ENCODE peak calls at places on chromosome 11, in eight cellular contexts. P is NCI-H748 treated with DMSO at 0.1 percent for 48 hours; R is activated B cell treated with CpG ODN at 0.5 μM for 24 hours; W is brain microvascular endothelial cell; U is globus pallidus; L is activated T-cell treated with anti-CD3 and anti-CD28 coated beads, Interleukin-2, amount 50 U/mL, for 72 hours; J is mucosa of descending colon; A is stimulated activated CD8-positive, alpha-beta memory T cell treated with anti-CD3 and anti-CD28 coated beads, Interleukin-12 subunit alpha, Interleukin-12 subunit beta, amount 100 ng/mL, for 4 hours. C is an unnamed sample.

GRCh38 chr11:123308077-123308476 is 113.0 kb upstream of the CLMP start:
- DNase-seq in P (peak), R (no peak), W (no peak), U (no peak), L (no peak), J (no peak), A (no peak), C (no peak)

GRCh38 chr11:129457321-129457720 is 81.7 kb downstream of the BARX2 start:
- DNase-seq in P (peak), R (no peak), W (no peak), U (no peak), L (no peak), J (no peak), A (no peak), C (no peak)

GRCh38 chr11:73538381-73538872 is 59.5 kb downstream of the FAM168A start:
- DNase-seq in P (no peak), R (no peak), W (no peak), U (peak), L (peak), J (no peak), A (no peak), C (peak)

GRCh38 chr11:64969209-64969608 is 2.7 kb downstream of the MAJIN start:
- DNase-seq in P (no peak), R (no peak), W (peak), U (no peak), L (no peak), J (no peak), A (no peak), C (no peak)

GRCh38 chr11:1039481-1040427 is 3.2 kb upstream of the MUC6 start:
- DNase-seq in P (no peak), R (no peak), W (no peak), U (no peak), L (no peak), J (no peak), A (no peak), C (no peak)

GRCh38 chr11:128884703-128885338 is 6.3 kb upstream of the KCNJ5 start:
- DNase-seq in P (peak), R (no peak), W (peak), U (peak), L (peak), J (peak), A (no peak), C (peak)

GRCh38 chr11:131704682-131705081 is 334.3 kb downstream of the NTM start:
- DNase-seq in P (no peak), R (no peak), W (no peak), U (no peak), L (no peak), J (no peak), A (no peak), C (no peak)

GRCh38 chr11:67053896-67054850 is 2.5 kb upstream of the RHOD start:
- DNase-seq in P (peak), R (no peak), W (peak), U (peak), L (peak), J (peak), A (no peak), C (peak)

GRCh38 chr11:130693543-130693942 is 222.7 kb downstream of the SNX19 start:
- DNase-seq in P (no peak), R (no peak), W (no peak), U (no peak), L (no peak), J (no peak), A (no peak), C (no peak)

GRCh38 chr11:128874406-128874805 is 7.3 kb upstream of the KCNJ1 start:
- DNase-seq in P (no peak), R (no peak), W (no peak), U (no peak), L (no peak), J (no peak), A (no peak), C (no peak)

GRCh38 chr11:108895579-108896480 is 231.0 kb downstream of the DDX10 start:
- DNase-seq in P (no peak), R (no peak), W (no peak), U (no peak), L (no peak), J (no peak), A (no peak), C (no peak)

GRCh38 chr11:131041331-131042040 is 125.2 kb upstream of the SNX19 start:
- DNase-seq in P (no peak), R (no peak), W (no peak), U (no peak), L (no peak), J (no peak), A (no peak), C (no peak)

GRCh38 chr11:44894217-44894617 is 56.5 kb downstream of the TP53I11 start:
- DNase-seq in P (peak), R (no peak), W (peak), U (peak), L (peak), J (peak), A (peak), C (peak)

GRCh38 chr11:94309757-94310156 is 5.4 kb downstream of the IZUMO1R start:
- DNase-seq in P (no peak), R (no peak), W (no peak), U (no peak), L (no peak), J (no peak), A (no peak), C (no peak)

GRCh38 chr11:38593649-38594048 is 1995.6 kb upstream of the RAG2 start:
- DNase-seq in P (no peak), R (no peak), W (no peak), U (no peak), L (no peak), J (no peak), A (no peak), C (no peak)

GRCh38 chr11:93807980-93808379 is 23.9 kb downstream of the MED17 start:
- DNase-seq in P (no peak), R (no peak), W (no peak), U (no peak), L (no peak), J (no peak), A (no peak), C (no peak)

GRCh38 chr11:65215441-65216076 is 33.8 kb downstream of the CAPN1 start:
- DNase-seq in P (no peak), R (no peak), W (no peak), U (no peak), L (peak), J (no peak), A (no peak), C (no peak)

GRCh38 chr11:119680899-119681370 is 48.1 kb downstream of the NECTIN1 start:
- DNase-seq in P (no peak), R (no peak), W (no peak), U (peak), L (no peak), J (no peak), A (no peak), C (no peak)

GRCh38 chr11:116917632-116918031 is 80.2 kb upstream of the APOA1 start:
- DNase-seq in P (no peak), R (no peak), W (no peak), U (no peak), L (no peak), J (no peak), A (no peak), C (no peak)

GRCh38 chr11:12460441-12460840 is 83.1 kb downstream of the PARVA start:
- DNase-seq in P (no peak), R (no peak), W (peak), U (no peak), L (no peak), J (no peak), A (no peak), C (no peak)

GRCh38 chr11:3137486-3138177 is 27.5 kb downstream of the OSBPL5 start:
- DNase-seq in P (no peak), R (no peak), W (no peak), U (no peak), L (no peak), J (peak), A (no peak), C (peak)

GRCh38 chr11:119741369-119742262 is 12.6 kb upstream of the NECTIN1 start:
- DNase-seq in P (no peak), R (peak), W (no peak), U (peak), L (peak), J (peak), A (peak), C (peak)

GRCh38 chr11:100789500-100789899 is 102.4 kb downstream of the ARHGAP42 start:
- DNase-seq in P (no peak), R (no peak), W (no peak), U (no peak), L (no peak), J (no peak), A (no peak), C (no peak)

GRCh38 chr11:85423331-85423730 is 203.8 kb downstream of the DLG2 start:
- DNase-seq in P (peak), R (no peak), W (no peak), U (no peak), L (no peak), J (peak), A (no peak), C (no peak)

GRCh38 chr11:119179983-119180382 is 5.3 kb upstream of the NHERF4 start:
- DNase-seq in P (peak), R (no peak), W (no peak), U (no peak), L (no peak), J (no peak), A (no peak), C (no peak)

GRCh38 chr11:75349540-75350116 is 1.8 kb downstream of the ARRB1 start:
- DNase-seq in P (no peak), R (no peak), W (no peak), U (no peak), L (no peak), J (peak), A (no peak), C (no peak)

GRCh38 chr11:19890308-19890707 is 177.7 kb downstream of the NAV2 start:
- DNase-seq in P (no peak), R (no peak), W (peak), U (no peak), L (no peak), J (no peak), A (no peak), C (no peak)

GRCh38 chr11:65432686-65433582 is 10.3 kb downstream of the NEAT1 start:
- DNase-seq in P (peak), R (no peak), W (no peak), U (no peak), L (no peak), J (no peak), A (no peak), C (no peak)

GRCh38 chr11:62336949-62337681 is at the start of gene ASRGL1:
- DNase-seq in P (peak), R (peak), W (peak), U (peak), L (peak), J (peak), A (peak), C (no peak)

GRCh38 chr11:118219244-118219643 is 5.6 kb downstream of the JAML start:
- DNase-seq in P (no peak), R (no peak), W (no peak), U (no peak), L (no peak), J (no peak), A (no peak), C (no peak)

GRCh38 chr11:127471662-127472061 is 471.1 kb upstream of the KIRREL3 start:
- DNase-seq in P (no peak), R (no peak), W (no peak), U (no peak), L (no peak), J (no peak), A (no peak), C (no peak)

GRCh38 chr11:134503104-134503503 is 91.1 kb upstream of the B3GAT1 start:
- DNase-seq in P (no peak), R (no peak), W (no peak), U (no peak), L (no peak), J (no peak), A (no peak), C (no peak)

GRCh38 chr11:113022267-113022666 is 61.0 kb downstream of the NCAM1 start:
- DNase-seq in P (no peak), R (no peak), W (no peak), U (no peak), L (no peak), J (no peak), A (no peak), C (no peak)

GRCh38 chr11:73252577-73253191 is 19.5 kb upstream of the P2RY6 start:
- DNase-seq in P (no peak), R (no peak), W (no peak), U (no peak), L (no peak), J (no peak), A (no peak), C (peak)

GRCh38 chr11:44622190-44622650 is 56.8 kb downstream of the CD82 start:
- DNase-seq in P (no peak), R (no peak), W (no peak), U (no peak), L (no peak), J (no peak), A (no peak), C (no peak)

GRCh38 chr11:95924414-95924760 is 480 bp upstream of the MTMR2 start:
- DNase-seq in P (no peak), R (no peak), W (no peak), U (no peak), L (no peak), J (no peak), A (no peak), C (no peak)

GRCh38 chr11:102733232-102733875 is 8.6 kb upstream of the MMP8 start:
- DNase-seq in P (peak), R (no peak), W (peak), U (peak), L (peak), J (peak), A (no peak), C (peak)

GRCh38 chr11:35365961-35366360 is 53.4 kb downstream of the SLC1A2 start:
- DNase-seq in P (no peak), R (no peak), W (no peak), U (no peak), L (no peak), J (no peak), A (no peak), C (no peak)

GRCh38 chr11:23280088-23280487 is 419.8 kb upstream of the CCDC179 start:
- DNase-seq in P (no peak), R (no peak), W (peak), U (no peak), L (no peak), J (no peak), A (no peak), C (no peak)

C was measured in DND-41.